ENCODE peak calls at places on chromosomes 13 and 19, in six cellular contexts. One of them, this sample, is unnamed.

GRCh38 chr19:12647490-12648071 is 19.0 kb downstream of the MAN2B1 start:
- DNase-seq in endodermal cell: peak; percentile 94
- DNase-seq in omental fat pad: peak; percentile 51
- DNase-seq in pancreas: peak; percentile 82
- DNase-seq in heart right ventricle: peak; percentile 72
- DNase-seq in HFFc6: no peak
- DNase-seq in this sample: no peak

GRCh38 chr19:12880551-12881171 is 588 bp downstream of the DNASE2 start:
- DNase-seq in endodermal cell: no peak
- DNase-seq in omental fat pad: no peak
- DNase-seq in HFFc6: no peak
- DNase-seq in heart right ventricle: peak; percentile 42
- DNase-seq in pancreas: peak; percentile 52
- DNase-seq in this sample: no peak

GRCh38 chr13:28239374-28239773 is 101.0 kb downstream of the PAN3 start:
- DNase-seq in omental fat pad: no peak
- DNase-seq in heart right ventricle: no peak
- DNase-seq in pancreas: no peak
- DNase-seq in HFFc6: no peak
- DNase-seq in endodermal cell: no peak
- DNase-seq in this sample: no peak

GRCh38 chr19:10712754-10713153 is 5.1 kb upstream of the DNM2 start:
- DNase-seq in HFFc6: no peak
- DNase-seq in endodermal cell: no peak
- DNase-seq in heart right ventricle: no peak
- DNase-seq in pancreas: no peak
- DNase-seq in omental fat pad: no peak
- DNase-seq in this sample: no peak

GRCh38 chr19:10228925-10229324 is 2.2 kb downstream of the S1PR2 start:
- DNase-seq in HFFc6: no peak
- DNase-seq in endodermal cell: peak; percentile 77
- DNase-seq in omental fat pad: no peak
- DNase-seq in pancreas: no peak
- DNase-seq in heart right ventricle: no peak
- DNase-seq in this sample: no peak

GRCh38 chr13:102225892-102226291 is 176.0 kb downstream of the FGF14 start:
- DNase-seq in endodermal cell: no peak
- DNase-seq in HFFc6: no peak
- DNase-seq in pancreas: no peak
- DNase-seq in heart right ventricle: peak; percentile 15
- DNase-seq in omental fat pad: no peak
- DNase-seq in this sample: no peak

GRCh38 chr13:69644447-69644846 is 463.2 kb upstream of the ATXN8OS start:
- DNase-seq in pancreas: no peak
- DNase-seq in heart right ventricle: no peak
- DNase-seq in HFFc6: no peak
- DNase-seq in endodermal cell: peak; percentile 29
- DNase-seq in omental fat pad: no peak
- DNase-seq in this sample: no peak

GRCh38 chr19:9909251-9909650 is 27.1 kb downstream of the OLFM2 start:
- DNase-seq in endodermal cell: no peak
- DNase-seq in omental fat pad: no peak
- DNase-seq in HFFc6: no peak
- DNase-seq in heart right ventricle: no peak
- DNase-seq in pancreas: no peak
- DNase-seq in this sample: no peak

GRCh38 chr13:46749951-46750350 is 47.0 kb downstream of the ESD start:
- DNase-seq in omental fat pad: no peak
- DNase-seq in endodermal cell: no peak
- DNase-seq in pancreas: no peak
- DNase-seq in heart right ventricle: no peak
- DNase-seq in HFFc6: no peak
- DNase-seq in this sample: no peak

GRCh38 chr13:33186851-33187250 is 98.7 kb downstream of the STARD13 start:
- DNase-seq in HFFc6: no peak
- DNase-seq in pancreas: no peak
- DNase-seq in heart right ventricle: no peak
- DNase-seq in endodermal cell: peak; percentile 47
- DNase-seq in omental fat pad: no peak
- DNase-seq in this sample: no peak

GRCh38 chr19:8105471-8105870 is 43.9 kb downstream of the FBN3 start:
- DNase-seq in pancreas: no peak
- DNase-seq in heart right ventricle: no peak
- DNase-seq in endodermal cell: no peak
- DNase-seq in omental fat pad: no peak
- DNase-seq in HFFc6: no peak
- DNase-seq in this sample: no peak

GRCh38 chr13:91369432-91369831 is 21.9 kb downstream of the MIR17HG start:
- DNase-seq in heart right ventricle: no peak
- DNase-seq in endodermal cell: no peak
- DNase-seq in HFFc6: no peak
- DNase-seq in omental fat pad: no peak
- DNase-seq in pancreas: no peak
- DNase-seq in this sample: no peak

GRCh38 chr13:94243551-94243950 is 235.9 kb downstream of the DCT start:
- DNase-seq in heart right ventricle: no peak
- DNase-seq in omental fat pad: no peak
- DNase-seq in endodermal cell: no peak
- DNase-seq in pancreas: no peak
- DNase-seq in HFFc6: no peak
- DNase-seq in this sample: no peak

GRCh38 chr19:2950286-2951124 is 5.7 kb upstream of the ZNF77 start:
- DNase-seq in omental fat pad: peak; percentile 100
- DNase-seq in pancreas: peak; percentile 100
- DNase-seq in endodermal cell: peak; percentile 100
- DNase-seq in heart right ventricle: peak; percentile 100
- DNase-seq in HFFc6: peak; percentile 99
- DNase-seq in this sample: peak; percentile 99

GRCh38 chr13:46756977-46757376 is 40.0 kb downstream of the ESD start:
- DNase-seq in heart right ventricle: no peak
- DNase-seq in omental fat pad: no peak
- DNase-seq in pancreas: no peak
- DNase-seq in HFFc6: peak; percentile 4
- DNase-seq in endodermal cell: no peak
- DNase-seq in this sample: no peak

GRCh38 chr19:46890423-46891170 is 29.8 kb downstream of the ARHGAP35 start:
- DNase-seq in omental fat pad: no peak
- DNase-seq in HFFc6: peak; percentile 94
- DNase-seq in pancreas: no peak
- DNase-seq in endodermal cell: no peak
- DNase-seq in heart right ventricle: no peak
- DNase-seq in this sample: no peak

GRCh38 chr19:38851622-38852230 is 1.9 kb upstream of the HNRNPL start:
- DNase-seq in endodermal cell: peak; percentile 95
- DNase-seq in omental fat pad: peak; percentile 88
- DNase-seq in heart right ventricle: peak; percentile 95
- DNase-seq in pancreas: peak; percentile 93
- DNase-seq in HFFc6: peak; percentile 83
- DNase-seq in this sample: no peak

GRCh38 chr19:16736709-16737108 is 17.1 kb downstream of the NWD1 start:
- DNase-seq in endodermal cell: no peak
- DNase-seq in pancreas: no peak
- DNase-seq in heart right ventricle: no peak
- DNase-seq in HFFc6: no peak
- DNase-seq in omental fat pad: no peak
- DNase-seq in this sample: no peak

GRCh38 chr19:16836115-16836905 is 7.1 kb downstream of the SIN3B start:
- DNase-seq in endodermal cell: peak; percentile 64
- DNase-seq in omental fat pad: no peak
- DNase-seq in heart right ventricle: no peak
- DNase-seq in HFFc6: no peak
- DNase-seq in pancreas: no peak
- DNase-seq in this sample: no peak

GRCh38 chr13:48294670-48295069 is 8.9 kb upstream of the RB1 start:
- DNase-seq in pancreas: no peak
- DNase-seq in endodermal cell: no peak
- DNase-seq in heart right ventricle: no peak
- DNase-seq in omental fat pad: no peak
- DNase-seq in HFFc6: no peak
- DNase-seq in this sample: no peak

GRCh38 chr19:806815-807421 is 9.7 kb downstream of the PTBP1 start:
- DNase-seq in heart right ventricle: no peak
- DNase-seq in pancreas: no peak
- DNase-seq in HFFc6: no peak
- DNase-seq in endodermal cell: peak; percentile 53
- DNase-seq in omental fat pad: no peak
- DNase-seq in this sample: no peak

GRCh38 chr13:93183302-93183701 is 43.3 kb upstream of the GPC6 start:
- DNase-seq in endodermal cell: peak; percentile 72
- DNase-seq in pancreas: no peak
- DNase-seq in omental fat pad: no peak
- DNase-seq in heart right ventricle: no peak
- DNase-seq in HFFc6: no peak
- DNase-seq in this sample: no peak
- TF ChIP-seq CTCF in endodermal cell: peak; percentile 73
- TF ChIP-seq CTCF in pancreas: no peak
- TF ChIP-seq CTCF in omental fat pad: no peak
- TF ChIP-seq CTCF in heart right ventricle: no peak
- TF ChIP-seq CTCF in HFFc6: no peak
- TF ChIP-seq CTCF in this sample: peak; percentile 5

DNA sequence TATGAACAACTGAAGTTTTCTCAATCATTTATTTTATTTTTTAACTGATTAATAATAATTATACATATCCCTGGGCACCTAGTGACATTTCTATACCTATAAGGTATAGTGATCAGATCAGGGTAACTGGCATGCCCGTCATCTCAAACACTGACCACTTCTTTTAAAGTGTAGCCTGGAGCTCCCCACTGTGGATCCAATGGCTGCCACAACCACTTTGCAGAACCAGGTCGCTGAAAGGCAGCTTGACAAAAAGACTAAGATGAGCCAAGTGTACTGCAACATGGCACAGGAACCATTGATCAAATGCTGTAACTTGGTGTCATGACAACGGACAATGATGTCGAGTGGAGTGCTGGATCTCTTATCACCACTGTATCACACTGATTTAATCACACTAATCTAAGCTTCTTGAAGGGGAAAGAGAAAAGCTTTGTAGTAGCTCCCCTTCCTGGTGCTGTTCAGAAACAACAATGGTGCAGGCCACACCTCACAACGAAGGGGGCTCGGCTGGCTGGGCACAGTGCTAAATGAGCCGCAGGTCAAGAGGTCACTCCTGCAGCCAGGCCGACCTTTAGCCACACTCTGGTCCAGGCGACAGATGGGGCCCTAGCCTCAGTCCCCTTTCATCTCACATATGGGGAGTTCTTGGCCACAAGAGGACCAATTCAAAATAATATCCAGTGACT is 2.3 kb upstream of the TNFRSF19 start:
- DNase-seq in endodermal cell: peak; percentile 56
- DNase-seq in omental fat pad: no peak
- DNase-seq in pancreas: no peak
- DNase-seq in HFFc6: no peak
- DNase-seq in heart right ventricle: no peak
- DNase-seq in this sample: no peak
- TF ChIP-seq CTCF in endodermal cell: peak; percentile 60
- TF ChIP-seq CTCF in omental fat pad: no peak
- TF ChIP-seq CTCF in pancreas: no peak
- TF ChIP-seq CTCF in HFFc6: no peak
- TF ChIP-seq CTCF in heart right ventricle: peak; percentile 58
- TF ChIP-seq CTCF in this sample: no peak

GRCh38 chr19:15264933-15265206 is 32.6 kb upstream of the EPHX3 start:
- DNase-seq in pancreas: no peak
- DNase-seq in heart right ventricle: no peak
- DNase-seq in endodermal cell: no peak
- DNase-seq in HFFc6: no peak
- DNase-seq in omental fat pad: no peak
- DNase-seq in this sample: no peak

GRCh38 chr19:15265849-15266248 is 33.6 kb upstream of the EPHX3 start:
- DNase-seq in omental fat pad: peak; percentile 65
- DNase-seq in HFFc6: peak; percentile 89
- DNase-seq in endodermal cell: no peak
- DNase-seq in pancreas: peak; percentile 96
- DNase-seq in heart right ventricle: peak; percentile 91
- DNase-seq in this sample: no peak

GRCh38 chr19:15263361-15263985 is 31.2 kb upstream of the EPHX3 start:
- DNase-seq in HFFc6: no peak
- DNase-seq in omental fat pad: no peak
- DNase-seq in endodermal cell: no peak
- DNase-seq in heart right ventricle: no peak
- DNase-seq in pancreas: no peak
- DNase-seq in this sample: no peak

GRCh38 chr19:15265214-15265613 is 33.0 kb upstream of the EPHX3 start:
- DNase-seq in HFFc6: no peak
- DNase-seq in pancreas: no peak
- DNase-seq in endodermal cell: no peak
- DNase-seq in omental fat pad: no peak
- DNase-seq in heart right ventricle: no peak
- DNase-seq in this sample: no peak

DNA sequence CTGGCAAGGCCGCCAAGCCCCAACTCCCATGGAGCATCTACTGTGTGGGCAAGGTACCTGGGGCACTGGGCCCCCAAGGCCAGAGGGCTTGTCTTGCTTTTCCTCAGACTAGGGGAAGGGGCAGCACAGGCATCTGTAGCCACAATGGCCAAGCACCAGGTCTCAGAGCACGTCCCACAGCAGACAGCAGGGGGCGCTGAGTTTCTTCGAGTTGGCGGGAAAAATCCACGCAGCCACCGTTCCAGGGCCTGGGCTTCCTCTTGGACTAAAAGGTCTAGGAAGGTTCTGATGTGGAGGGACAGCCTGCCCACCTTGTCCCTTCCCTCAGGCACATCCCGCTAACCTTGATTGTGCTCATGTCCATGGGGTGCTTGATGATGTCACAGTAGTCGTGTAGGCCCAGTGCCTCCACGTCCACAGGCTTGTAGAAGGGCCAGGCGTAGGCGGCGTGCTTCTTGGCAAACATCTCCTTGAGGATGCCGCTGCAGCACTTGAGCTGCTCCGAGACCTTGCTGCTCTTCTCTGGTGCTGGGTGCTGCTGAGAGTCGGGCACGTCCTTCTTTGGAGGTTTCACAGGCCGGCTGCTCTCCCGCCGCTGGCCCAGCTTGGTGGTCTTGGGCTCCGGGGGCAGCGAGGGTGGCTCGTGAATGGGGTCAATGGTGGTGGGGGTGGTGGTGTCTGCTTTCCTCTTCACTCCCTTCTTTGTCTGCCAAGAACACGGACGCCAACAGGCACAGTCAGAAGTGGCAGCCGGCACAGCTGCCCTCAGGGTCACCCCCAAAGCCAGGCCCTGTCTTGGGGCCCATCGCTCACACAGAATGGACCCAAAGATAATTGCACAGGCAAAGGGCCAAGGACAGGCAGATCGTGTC is 32.0 kb upstream of the EPHX3 start:
- DNase-seq in heart right ventricle: peak; percentile 75
- DNase-seq in HFFc6: peak; percentile 50
- DNase-seq in pancreas: peak; percentile 77
- DNase-seq in endodermal cell: peak; percentile 97
- DNase-seq in omental fat pad: peak; percentile 78
- DNase-seq in this sample: peak; percentile 74
- TF ChIP-seq CTCF in heart right ventricle: peak; percentile 84
- TF ChIP-seq CTCF in HFFc6: peak; percentile 92
- TF ChIP-seq CTCF in pancreas: peak; percentile 71
- TF ChIP-seq CTCF in endodermal cell: peak; percentile 90
- TF ChIP-seq CTCF in omental fat pad: no peak
- TF ChIP-seq CTCF in this sample: peak; percentile 77

DNA sequence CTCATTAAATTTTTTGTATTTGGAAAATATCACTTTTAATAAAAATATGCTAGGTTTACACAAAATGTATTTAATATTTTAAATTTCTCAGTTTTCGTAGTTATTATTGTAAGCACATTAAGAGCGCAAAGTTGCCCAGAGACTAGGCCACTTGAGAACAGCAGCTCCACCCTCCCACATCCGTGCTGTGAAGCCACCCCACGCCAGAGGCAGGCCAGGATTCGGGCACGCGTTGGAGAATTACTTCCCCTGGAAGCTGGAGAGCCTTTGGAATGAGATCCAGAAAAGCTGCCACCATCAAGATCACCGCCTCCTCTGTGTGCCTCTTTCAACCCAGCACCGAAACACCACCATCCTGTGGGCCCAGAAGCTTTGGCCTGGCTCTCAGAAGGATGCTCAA is 41.0 kb upstream of the SPACA7 start:
- DNase-seq in HFFc6: no peak
- DNase-seq in omental fat pad: no peak
- DNase-seq in endodermal cell: no peak
- DNase-seq in pancreas: no peak
- DNase-seq in heart right ventricle: no peak
- DNase-seq in this sample: no peak
- TF ChIP-seq CTCF in HFFc6: no peak
- TF ChIP-seq CTCF in omental fat pad: no peak
- TF ChIP-seq CTCF in endodermal cell: no peak
- TF ChIP-seq CTCF in pancreas: no peak
- TF ChIP-seq CTCF in heart right ventricle: no peak
- TF ChIP-seq CTCF in this sample: no peak

This sample was measured in D721Med.